ENCODE peak calls at places on chromosomes 4 and X, in eight cellular contexts. M, B, A, Y, W, U, Q and C are unnamed samples. For H3K36me3 and H3K4me1, the result is how much of the 10 kb centered on the place peaks cover.

GRCh38 chr4:95124906-95125504 is 367.2 kb downstream of the BMPR1B start:
- DNase-seq in Y (no peak), W (no peak), U (no peak), A (peak), M (peak), Q (no peak), B (peak), C (no peak)

GRCh38 chr4:95362906-95363578 is 185.7 kb downstream of the UNC5C start:
- DNase-seq in W (peak), U (no peak), M (peak), Q (no peak), B (peak), Y (no peak), A (no peak), C (no peak)

GRCh38 chr4:89939994-89940393 is 45.3 kb downstream of the MMRN1 start:
- DNase-seq in Y (peak), W (peak), B (no peak), Q (no peak), M (no peak), U (no peak), A (no peak), C (no peak)

GRCh38 chr4:81375745-81376144 is 96.0 kb downstream of the RASGEF1B start:
- DNase-seq in U (no peak), M (no peak), W (no peak), B (peak), Q (no peak), Y (no peak), A (peak), C (no peak)

GRCh38 chr4:39648213-39648612 is 9.5 kb upstream of the SMIM14 start:
- DNase-seq in Y (no peak), U (no peak), Q (no peak), W (no peak), B (no peak), A (no peak), M (no peak), C (no peak)

GRCh38 chr4:76762136-76763130 is 135.5 kb downstream of the SOWAHB start:
- DNase-seq in Y (no peak), U (no peak), Q (no peak), M (no peak), W (no peak), A (no peak), B (peak), C (no peak)

GRCh38 chrX:6432211-6432610 is 102.7 kb downstream of the VCX3A start:
- DNase-seq in Y (no peak), Q (no peak), U (no peak), W (no peak), B (peak), A (no peak), M (no peak), C (no peak)

GRCh38 chrX:119880076-119880475 is 8.4 kb downstream of the NDUFA1 start:
- DNase-seq in Q (no peak), A (no peak), M (no peak), W (no peak), B (no peak), U (no peak), Y (no peak), C (no peak)

GRCh38 chr4:148141536-148141935 is 300.7 kb downstream of the NR3C2 start:
- DNase-seq in Q (no peak), W (no peak), B (no peak), Y (no peak), U (no peak), M (no peak), A (no peak), C (no peak)

GRCh38 chr4:90012918-90013317 is 114.3 kb upstream of the CCSER1 start:
- DNase-seq in Y (no peak), Q (no peak), W (no peak), A (no peak), U (no peak), B (no peak), M (no peak), C (no peak)

GRCh38 chrX:48467331-48467761 is 2.7 kb downstream of the SLC38A5 start:
- DNase-seq in M (no peak), Q (no peak), U (no peak), W (peak), Y (no peak), B (peak), A (no peak), C (no peak)

GRCh38 chr4:52235775-52236174 is 184.7 kb downstream of the SPATA18 start:
- DNase-seq in B (no peak), A (no peak), Y (no peak), W (no peak), Q (no peak), U (no peak), M (no peak), C (no peak)

GRCh38 chr4:33111106-33111505 is 2390.9 kb downstream of the PCDH7 start:
- DNase-seq in Q (no peak), U (no peak), W (no peak), M (no peak), Y (no peak), B (no peak), A (no peak), C (no peak)

GRCh38 chrX:40570346-40571093 is 10.2 kb upstream of the ATP6AP2 start:
- DNase-seq in A (no peak), B (peak), Y (no peak), M (no peak), U (no peak), W (no peak), Q (no peak), C (no peak)

GRCh38 chr4:9762823-9763475 is 18.5 kb upstream of the DRD5 start:
- DNase-seq in Y (peak), U (no peak), A (peak), W (peak), B (peak), Q (peak), M (peak), C (no peak)

GRCh38 chrX:14660970-14661369 is 131.6 kb downstream of the GLRA2 start:
- DNase-seq in Y (no peak), A (no peak), B (no peak), U (no peak), M (no peak), W (no peak), Q (no peak), C (no peak)

GRCh38 chr4:155675709-155676429 is 9.2 kb downstream of the GUCY1A1 start:
- DNase-seq in M (no peak), W (no peak), B (peak), Q (no peak), U (no peak), Y (no peak), A (no peak), C (no peak)

GRCh38 chr4:169184236-169184635 is 86.5 kb downstream of the SH3RF1 start:
- DNase-seq in A (no peak), B (no peak), U (no peak), Y (no peak), M (peak), W (no peak), Q (no peak), C (no peak)

GRCh38 chr4:87150498-87151261 is 69.7 kb downstream of the KLHL8 start:
- DNase-seq in U (peak), Y (peak), B (peak), M (peak), W (no peak), Q (no peak), A (peak), C (no peak)

GRCh38 chr4:149343614-149344013 is 472.0 kb downstream of the IQCM start:
- DNase-seq in U (no peak), Q (no peak), A (no peak), Y (no peak), M (no peak), B (no peak), W (no peak), C (no peak)

GRCh38 chrX:53223955-53224859 is 800 bp downstream of the KDM5C start:
- DNase-seq in U (peak), Y (no peak), A (no peak), W (no peak), Q (no peak), M (peak), B (peak), C (no peak)

GRCh38 chr4:122700178-122700725 is 32.3 kb upstream of the BBS12 start:
- DNase-seq in Q (peak), Y (no peak), A (no peak), W (peak), M (peak), B (peak), U (no peak), C (no peak)
- H3K4me3 ChIP-seq in Q (no peak), Y (no peak), A (no peak), W (peak), M (no peak), B (no peak), U (no peak), C (no peak)

GRCh38 chr4:55406545-55406944 is 10.8 kb downstream of the TMEM165 start:
- DNase-seq in A (no peak), M (no peak), Y (no peak), B (no peak), W (no peak), Q (no peak), U (no peak), C (no peak)
- H3K36me3 ChIP-seq in A (under half), M (under half), Y (half or more), B (under half), W (under half), Q (under half), U (under half), C (under half)

DNA sequence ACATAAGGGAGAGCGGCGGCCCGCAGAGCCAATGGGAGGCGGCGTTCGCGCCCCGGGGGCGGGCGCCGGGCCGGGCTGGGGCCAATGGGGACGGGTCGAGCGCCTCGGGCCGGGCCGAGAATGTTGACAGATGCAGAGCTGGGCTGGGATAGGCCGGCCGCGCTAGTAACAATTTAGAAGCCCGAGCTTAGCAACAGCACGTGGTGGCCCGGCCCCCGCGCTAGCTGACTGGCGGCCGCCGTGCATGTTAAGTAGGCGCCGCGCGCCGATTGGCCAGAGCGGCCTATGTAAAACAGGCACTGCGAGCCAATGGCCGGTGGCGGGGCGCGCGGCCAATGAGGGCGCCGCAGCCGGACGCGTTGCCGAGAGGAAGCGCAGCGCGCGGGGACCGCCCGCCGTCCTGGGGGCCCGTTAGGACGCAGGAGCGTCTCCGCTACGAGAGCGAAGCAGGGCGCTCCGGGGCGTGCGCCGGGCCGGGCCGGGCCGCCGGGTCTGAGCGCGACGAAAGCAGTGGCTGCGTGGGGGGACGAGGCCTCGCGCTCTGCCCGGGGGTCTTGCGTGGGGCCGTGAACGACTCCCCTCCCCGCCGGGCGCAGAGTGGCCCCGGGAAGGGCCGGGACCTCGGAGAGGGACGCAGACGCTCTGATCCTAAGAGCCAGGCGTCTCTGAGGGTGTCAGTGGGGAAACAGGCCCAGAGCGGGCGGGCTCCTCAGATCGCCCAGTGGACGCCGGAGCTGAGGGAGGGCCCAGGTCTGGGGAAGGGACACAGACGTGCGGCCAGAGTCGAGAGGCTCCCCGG is 435 bp upstream of the MXD4 start:
- DNase-seq in M (peak), Y (peak), A (peak), W (peak), Q (peak), B (peak), U (peak), C (peak)
- H3K4me1 ChIP-seq in M (under half), Y (half or more), A (under half), W (under half), Q (under half), B (under half), U (under half), C (under half)

DNA sequence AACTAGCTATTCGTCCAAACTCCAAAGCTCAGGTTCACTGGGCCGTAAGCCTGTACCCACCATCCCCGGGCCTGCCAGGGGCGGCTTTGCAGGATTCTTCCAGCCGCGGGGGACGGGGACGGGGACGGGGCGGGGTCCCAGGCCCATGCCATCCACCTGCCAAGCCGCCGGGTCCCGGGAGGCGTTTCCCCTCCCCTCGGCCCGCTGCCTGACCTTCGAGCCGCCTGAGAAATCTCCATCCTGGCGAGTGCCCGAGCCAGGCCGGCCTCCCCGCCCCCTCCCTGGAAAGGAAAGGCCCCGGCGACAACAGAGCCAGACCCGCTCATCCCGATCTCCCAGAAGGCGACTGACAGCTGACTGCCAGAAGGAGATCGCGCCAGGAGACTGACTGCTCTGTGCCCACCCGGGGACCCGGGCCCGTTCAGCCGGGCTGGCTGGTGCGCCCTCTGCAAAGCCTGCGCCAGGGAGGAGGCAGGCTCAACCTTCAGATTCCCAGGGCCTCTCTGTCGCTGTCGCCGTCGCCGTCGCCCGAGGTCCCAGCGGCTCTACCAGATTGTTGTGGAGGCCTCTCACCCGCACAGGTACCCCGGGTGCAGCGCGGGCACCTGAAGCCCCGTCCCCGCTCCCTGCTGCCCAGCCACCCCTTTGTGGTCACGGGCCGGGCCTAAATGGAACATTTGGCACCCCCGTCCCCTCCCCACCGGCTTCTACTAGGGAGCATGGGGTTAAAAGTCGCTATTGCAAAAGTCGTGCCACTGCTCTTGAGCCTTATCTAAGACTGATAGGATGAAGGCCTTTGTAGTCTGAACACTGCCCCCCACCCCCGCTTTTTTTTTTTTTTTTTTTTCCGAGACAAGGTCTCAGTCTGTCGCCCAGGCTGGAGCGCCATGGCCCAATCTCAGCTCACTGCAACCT is at the start of gene RGN:
- DNase-seq in M (no peak), A (no peak), W (peak), Q (no peak), B (peak), U (no peak), Y (peak), C (no peak)
- H3K4me3 ChIP-seq in M (no peak), A (peak), W (peak), Q (no peak), B (no peak), U (no peak), Y (peak), C (no peak)

GRCh38 chrX:19361701-19362100 is 18.0 kb downstream of the PDHA1 start:
- DNase-seq in Q (no peak), Y (no peak), M (no peak), A (no peak), B (peak), U (no peak), W (no peak), C (no peak)

DNA sequence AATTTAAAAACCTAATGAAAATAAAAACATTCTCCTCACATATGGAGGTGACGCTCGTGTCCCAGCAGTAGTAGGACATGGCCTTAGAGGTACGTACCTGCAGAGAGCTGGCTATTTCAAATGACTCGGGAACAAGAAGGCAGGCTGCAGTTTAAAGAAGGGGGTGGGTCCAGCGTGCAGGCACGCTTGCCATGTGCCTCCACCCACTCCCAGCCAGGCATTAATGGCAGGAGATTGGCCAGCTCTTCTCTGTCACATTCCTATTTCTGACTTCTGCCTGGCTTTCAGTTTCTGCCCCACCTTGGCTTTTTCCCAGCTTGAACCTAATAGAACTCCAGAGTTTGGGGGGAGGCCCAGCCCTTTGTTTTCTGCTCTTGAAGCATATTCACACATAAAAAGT is 17.2 kb downstream of the PDHA1 start:
- DNase-seq in W (no peak), M (no peak), A (no peak), U (no peak), B (peak), Q (no peak), Y (peak), C (no peak)
- H3K36me3 ChIP-seq in W (under half), M (under half), A (under half), U (under half), B (under half), Q (under half), Y (half or more), C (under half)

GRCh38 chrX:68910743-68911142 is 81.9 kb downstream of the EFNB1 start:
- DNase-seq in U (no peak), W (no peak), B (no peak), Q (no peak), A (no peak), Y (no peak), M (no peak), C (no peak)

GRCh38 chrX:68909945-68910344 is 81.1 kb downstream of the EFNB1 start:
- DNase-seq in M (no peak), W (no peak), A (no peak), Q (no peak), U (no peak), B (no peak), Y (no peak), C (no peak)

GRCh38 chrX:68914337-68914989 is 85.6 kb downstream of the EFNB1 start:
- DNase-seq in B (peak), M (no peak), Y (no peak), U (no peak), A (no peak), Q (no peak), W (no peak), C (no peak)

GRCh38 chrX:68915778-68916177 is 87.0 kb downstream of the EFNB1 start:
- DNase-seq in Y (no peak), W (no peak), Q (no peak), A (no peak), B (no peak), U (no peak), M (no peak), C (no peak)

GRCh38 chrX:68912113-68912980 is 83.5 kb downstream of the EFNB1 start:
- DNase-seq in Y (no peak), A (no peak), W (peak), U (no peak), Q (no peak), B (peak), M (no peak), C (no peak)
- H3K4me1 ChIP-seq in Y (under half), A (under half), W (under half), U (under half), Q (under half), B (under half), M (under half), C (under half)

DNA sequence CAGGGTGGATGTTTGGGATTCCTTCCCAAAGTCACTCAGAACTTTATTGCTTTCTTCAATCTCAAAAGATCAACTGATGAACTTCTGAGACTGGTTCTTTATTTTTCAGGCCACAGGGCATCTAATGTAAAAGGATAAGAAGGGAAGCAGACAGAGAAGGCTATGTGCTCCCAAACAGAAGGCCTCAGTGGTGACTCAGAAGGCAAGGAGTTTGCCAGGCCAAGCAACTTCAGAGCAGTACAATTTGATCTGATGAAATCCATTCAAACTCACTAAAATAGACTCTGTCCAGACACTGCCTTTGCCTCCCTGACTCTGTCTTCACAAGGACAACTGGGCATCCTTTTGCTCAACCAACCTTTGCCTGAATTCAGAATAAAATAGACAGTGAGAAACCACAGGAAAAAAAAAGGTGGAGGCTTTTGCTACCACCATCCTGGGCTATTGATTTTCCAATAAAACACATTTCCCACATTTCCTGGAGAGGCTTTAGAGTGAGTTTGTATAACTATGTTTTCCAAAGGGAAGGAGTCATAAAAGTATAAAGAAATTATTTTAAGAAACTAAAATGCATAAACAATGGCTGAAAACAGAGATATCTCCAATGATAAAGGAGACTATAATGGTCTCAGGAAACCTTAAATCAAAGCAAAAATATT is 55.2 kb downstream of the ARHGEF6 start:
- DNase-seq in M (peak), A (no peak), Q (no peak), Y (no peak), U (no peak), W (no peak), B (no peak), C (no peak)
- H3K4me3 ChIP-seq in M (no peak), A (no peak), Q (no peak), Y (no peak), U (no peak), W (no peak), B (no peak), C (no peak)

GRCh38 chr4:2686379-2687265 is 69.5 kb downstream of the TNIP2 start:
- DNase-seq in M (no peak), Q (no peak), W (no peak), B (no peak), Y (no peak), U (no peak), A (no peak), C (no peak)

GRCh38 chr4:2685541-2685940 is 70.6 kb downstream of the TNIP2 start:
- DNase-seq in W (no peak), B (no peak), M (peak), A (no peak), Y (no peak), Q (no peak), U (no peak), C (no peak)

GRCh38 chr4:2688281-2688680 is 67.9 kb downstream of the TNIP2 start:
- DNase-seq in M (no peak), Y (no peak), A (no peak), Q (no peak), W (no peak), B (no peak), U (no peak), C (no peak)

GRCh38 chr4:2688697-2689096 is 67.4 kb downstream of the TNIP2 start:
- DNase-seq in Q (no peak), B (no peak), A (no peak), M (no peak), W (no peak), U (no peak), Y (no peak), C (no peak)

GRCh38 chr4:2684486-2684885 is 71.7 kb downstream of the TNIP2 start:
- DNase-seq in W (no peak), B (no peak), Q (no peak), M (no peak), A (no peak), U (no peak), Y (no peak), C (no peak)
- H3K36me3 ChIP-seq in W (under half), B (under half), Q (under half), M (under half), A (under half), U (under half), Y (half or more), C (under half)

DNA sequence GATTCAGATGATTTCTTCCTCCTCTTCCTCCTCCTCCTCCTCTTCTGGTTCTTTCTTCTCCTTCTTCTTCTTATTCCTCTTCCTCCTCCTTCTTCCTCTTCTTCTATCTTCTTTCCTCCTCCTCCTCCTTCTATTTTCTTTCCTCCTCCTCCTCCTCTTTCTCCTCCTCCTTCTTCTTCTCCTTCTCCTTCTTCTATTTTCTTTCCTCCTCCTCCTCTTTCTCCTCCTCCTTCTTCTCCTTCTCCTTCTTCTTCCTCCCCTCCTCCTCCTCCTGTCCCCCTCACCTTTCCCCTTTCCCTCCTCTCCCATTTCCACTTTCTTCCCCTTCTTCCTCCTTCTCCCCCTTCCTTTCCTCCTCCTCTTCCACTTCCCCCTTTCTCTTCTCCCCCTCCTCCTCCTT is 68.3 kb downstream of the SORBS2 start:
- DNase-seq in U (no peak), Y (no peak), Q (no peak), W (no peak), M (no peak), B (no peak), A (no peak), C (no peak)
- H3K4me1 ChIP-seq in U (under half), Y (half or more), Q (under half), W (under half), M (under half), B (under half), A (under half), C (under half)

GRCh38 chrX:16559206-16559619 is 90.7 kb upstream of the S100G start:
- DNase-seq in Q (no peak), U (no peak), A (no peak), M (peak), W (no peak), Y (no peak), B (no peak), C (no peak)
- H3K4me3 ChIP-seq in Q (no peak), U (no peak), A (no peak), M (no peak), W (no peak), Y (no peak), B (no peak), C (no peak)